ENCODE peak calls at places on chromosome 2, in five cellular contexts. One of them, this sample, is unnamed.

GRCh38 chr2:177147834-177148233 is 64.8 kb upstream of the HNRNPA3 start:
- DNase-seq in cardiac muscle cell: no peak
- DNase-seq in epithelial cell of prostate: no peak
- DNase-seq in PC-9: no peak
- DNase-seq in brain microvascular endothelial cell: no peak
- DNase-seq in this sample: no peak

GRCh38 chr2:163735692-163736432 is at the start of gene FIGN:
- DNase-seq in cardiac muscle cell: peak
- DNase-seq in epithelial cell of prostate: no peak
- DNase-seq in PC-9: peak
- DNase-seq in brain microvascular endothelial cell: peak
- DNase-seq in this sample: peak

GRCh38 chr2:26672818-26673393 is 19.6 kb upstream of the KCNK3 start:
- DNase-seq in cardiac muscle cell: no peak
- DNase-seq in epithelial cell of prostate: no peak
- DNase-seq in PC-9: no peak
- DNase-seq in brain microvascular endothelial cell: no peak
- DNase-seq in this sample: no peak

GRCh38 chr2:148842050-148842449 is 33.0 kb upstream of the KIF5C start:
- DNase-seq in cardiac muscle cell: no peak
- DNase-seq in epithelial cell of prostate: no peak
- DNase-seq in PC-9: no peak
- DNase-seq in brain microvascular endothelial cell: no peak
- DNase-seq in this sample: no peak

GRCh38 chr2:215796160-215796559 is 217.2 kb downstream of the MREG start:
- DNase-seq in cardiac muscle cell: peak
- DNase-seq in epithelial cell of prostate: no peak
- DNase-seq in PC-9: peak
- DNase-seq in brain microvascular endothelial cell: peak
- DNase-seq in this sample: no peak

GRCh38 chr2:44934962-44935853 is 6.3 kb upstream of the SIX3 start:
- DNase-seq in cardiac muscle cell: no peak
- DNase-seq in epithelial cell of prostate: no peak
- DNase-seq in PC-9: no peak
- DNase-seq in brain microvascular endothelial cell: no peak
- DNase-seq in this sample: no peak

GRCh38 chr2:133755515-133756311 is 187.4 kb upstream of the NCKAP5 start:
- DNase-seq in cardiac muscle cell: peak
- DNase-seq in epithelial cell of prostate: no peak
- DNase-seq in PC-9: no peak
- DNase-seq in brain microvascular endothelial cell: peak
- DNase-seq in this sample: no peak

GRCh38 chr2:185463481-185463880 is 275.1 kb upstream of the FSIP2 start:
- DNase-seq in cardiac muscle cell: no peak
- DNase-seq in epithelial cell of prostate: no peak
- DNase-seq in PC-9: no peak
- DNase-seq in brain microvascular endothelial cell: no peak
- DNase-seq in this sample: no peak

GRCh38 chr2:181848356-181848876 is 43.1 kb upstream of the ITPRID2 start:
- DNase-seq in cardiac muscle cell: no peak
- DNase-seq in epithelial cell of prostate: no peak
- DNase-seq in PC-9: no peak
- DNase-seq in brain microvascular endothelial cell: no peak
- DNase-seq in this sample: no peak

GRCh38 chr2:127569274-127570065 is 34.0 kb downstream of the MYO7B start:
- DNase-seq in cardiac muscle cell: peak
- DNase-seq in epithelial cell of prostate: peak
- DNase-seq in PC-9: no peak
- DNase-seq in brain microvascular endothelial cell: peak
- DNase-seq in this sample: no peak

GRCh38 chr2:215105607-215106354 is 32.6 kb downstream of the ABCA12 start:
- DNase-seq in cardiac muscle cell: peak
- DNase-seq in epithelial cell of prostate: peak
- DNase-seq in PC-9: peak
- DNase-seq in brain microvascular endothelial cell: no peak
- DNase-seq in this sample: no peak

GRCh38 chr2:810397-810796 is 133.2 kb upstream of the TMEM18 start:
- DNase-seq in cardiac muscle cell: no peak
- DNase-seq in epithelial cell of prostate: no peak
- DNase-seq in PC-9: no peak
- DNase-seq in brain microvascular endothelial cell: no peak
- DNase-seq in this sample: no peak

GRCh38 chr2:219571311-219572236 is at the start of gene OBSL1:
- DNase-seq in cardiac muscle cell: peak
- DNase-seq in epithelial cell of prostate: peak
- DNase-seq in PC-9: peak
- DNase-seq in brain microvascular endothelial cell: peak
- DNase-seq in this sample: peak

GRCh38 chr2:219570924-219571310 is 422 bp downstream of the OBSL1 start:
- DNase-seq in cardiac muscle cell: peak
- DNase-seq in epithelial cell of prostate: no peak
- DNase-seq in PC-9: no peak
- DNase-seq in brain microvascular endothelial cell: no peak
- DNase-seq in this sample: no peak

GRCh38 chr2:219573166-219573565 is 1.1 kb downstream of the INHA start:
- DNase-seq in cardiac muscle cell: no peak
- DNase-seq in epithelial cell of prostate: no peak
- DNase-seq in PC-9: no peak
- DNase-seq in brain microvascular endothelial cell: no peak
- DNase-seq in this sample: no peak

GRCh38 chr2:219570194-219570923 is 980 bp downstream of the OBSL1 start:
- DNase-seq in cardiac muscle cell: peak
- DNase-seq in epithelial cell of prostate: no peak
- DNase-seq in PC-9: peak
- DNase-seq in brain microvascular endothelial cell: no peak
- DNase-seq in this sample: no peak

GRCh38 chr2:219572237-219573001 is at the start of gene INHA:
- DNase-seq in cardiac muscle cell: no peak
- DNase-seq in epithelial cell of prostate: no peak
- DNase-seq in PC-9: no peak
- DNase-seq in brain microvascular endothelial cell: no peak
- DNase-seq in this sample: no peak
- H3K27ac ChIP-seq in cardiac muscle cell: peak
- H3K27ac ChIP-seq in epithelial cell of prostate: peak
- H3K27ac ChIP-seq in PC-9: peak
- H3K27ac ChIP-seq in brain microvascular endothelial cell: no peak
- H3K27ac ChIP-seq in this sample: no peak

GRCh38 chr2:233849607-233850271 is 4.6 kb downstream of the HJURP start:
- DNase-seq in cardiac muscle cell: no peak
- DNase-seq in epithelial cell of prostate: no peak
- DNase-seq in PC-9: no peak
- DNase-seq in brain microvascular endothelial cell: no peak
- DNase-seq in this sample: no peak
- H3K27ac ChIP-seq in cardiac muscle cell: peak
- H3K27ac ChIP-seq in epithelial cell of prostate: no peak
- H3K27ac ChIP-seq in PC-9: no peak
- H3K27ac ChIP-seq in brain microvascular endothelial cell: no peak
- H3K27ac ChIP-seq in this sample: no peak

DNA sequence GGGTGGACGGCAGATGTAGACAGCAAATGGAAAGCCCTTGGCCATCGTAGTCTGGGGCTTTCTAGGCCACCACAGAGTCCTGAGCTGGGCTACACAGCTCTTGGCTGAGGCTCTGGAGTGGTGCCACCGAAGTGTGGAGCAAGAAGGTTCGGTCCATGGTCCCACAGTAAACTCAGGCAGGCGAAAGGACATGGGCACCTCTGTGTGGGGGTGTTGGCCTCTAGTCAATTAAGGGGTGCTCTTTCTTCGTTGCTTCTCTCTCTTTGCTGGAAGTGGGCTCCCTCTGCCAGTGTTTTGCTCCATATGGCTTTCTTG is 34.7 kb upstream of the MRPL33 start:
- DNase-seq in cardiac muscle cell: no peak
- DNase-seq in epithelial cell of prostate: no peak
- DNase-seq in PC-9: no peak
- DNase-seq in brain microvascular endothelial cell: no peak
- DNase-seq in this sample: no peak
- H3K27ac ChIP-seq in cardiac muscle cell: no peak
- H3K27ac ChIP-seq in epithelial cell of prostate: peak
- H3K27ac ChIP-seq in PC-9: peak
- H3K27ac ChIP-seq in brain microvascular endothelial cell: no peak
- H3K27ac ChIP-seq in this sample: no peak

GRCh38 chr2:30341500-30342267 is 105.4 kb upstream of the LCLAT1 start:
- DNase-seq in cardiac muscle cell: no peak
- DNase-seq in epithelial cell of prostate: no peak
- DNase-seq in PC-9: no peak
- DNase-seq in brain microvascular endothelial cell: no peak
- DNase-seq in this sample: no peak

GRCh38 chr2:30336978-30337841 is 105.9 kb downstream of the LBH start:
- DNase-seq in cardiac muscle cell: no peak
- DNase-seq in epithelial cell of prostate: no peak
- DNase-seq in PC-9: no peak
- DNase-seq in brain microvascular endothelial cell: no peak
- DNase-seq in this sample: no peak

GRCh38 chr2:30338475-30338874 is 107.1 kb downstream of the LBH start:
- DNase-seq in cardiac muscle cell: no peak
- DNase-seq in epithelial cell of prostate: no peak
- DNase-seq in PC-9: no peak
- DNase-seq in brain microvascular endothelial cell: no peak
- DNase-seq in this sample: no peak

GRCh38 chr2:30335981-30336538 is 104.7 kb downstream of the LBH start:
- DNase-seq in cardiac muscle cell: no peak
- DNase-seq in epithelial cell of prostate: no peak
- DNase-seq in PC-9: no peak
- DNase-seq in brain microvascular endothelial cell: no peak
- DNase-seq in this sample: no peak

GRCh38 chr2:30339071-30339470 is 107.7 kb downstream of the LBH start:
- DNase-seq in cardiac muscle cell: no peak
- DNase-seq in epithelial cell of prostate: no peak
- DNase-seq in PC-9: no peak
- DNase-seq in brain microvascular endothelial cell: no peak
- DNase-seq in this sample: no peak
- H3K27ac ChIP-seq in cardiac muscle cell: no peak
- H3K27ac ChIP-seq in epithelial cell of prostate: no peak
- H3K27ac ChIP-seq in PC-9: no peak
- H3K27ac ChIP-seq in brain microvascular endothelial cell: no peak
- H3K27ac ChIP-seq in this sample: no peak

DNA sequence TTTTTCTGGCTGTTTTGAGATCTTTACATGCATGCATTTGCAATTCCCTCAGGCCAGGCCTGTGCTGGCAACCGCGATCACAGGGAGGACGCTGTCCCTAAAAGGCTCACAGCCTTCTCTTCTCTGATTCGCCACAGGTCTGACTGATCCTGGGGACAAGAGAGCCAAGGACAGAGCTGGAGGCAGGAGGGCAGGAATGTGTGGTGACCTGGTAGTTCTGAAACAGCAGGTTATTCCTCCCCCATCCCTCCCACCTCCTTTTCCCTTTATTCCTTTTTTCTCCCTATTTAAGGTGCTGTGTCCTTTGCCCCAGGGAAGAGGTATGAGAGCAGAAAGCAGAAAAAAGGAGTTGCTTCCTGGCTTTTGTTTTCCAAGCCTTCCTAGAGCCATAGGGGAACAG is 21.9 kb downstream of the TMEM177 start:
- DNase-seq in cardiac muscle cell: no peak
- DNase-seq in epithelial cell of prostate: no peak
- DNase-seq in PC-9: no peak
- DNase-seq in brain microvascular endothelial cell: no peak
- DNase-seq in this sample: no peak
- H3K27ac ChIP-seq in cardiac muscle cell: no peak
- H3K27ac ChIP-seq in epithelial cell of prostate: no peak
- H3K27ac ChIP-seq in PC-9: no peak
- H3K27ac ChIP-seq in brain microvascular endothelial cell: no peak
- H3K27ac ChIP-seq in this sample: no peak

DNA sequence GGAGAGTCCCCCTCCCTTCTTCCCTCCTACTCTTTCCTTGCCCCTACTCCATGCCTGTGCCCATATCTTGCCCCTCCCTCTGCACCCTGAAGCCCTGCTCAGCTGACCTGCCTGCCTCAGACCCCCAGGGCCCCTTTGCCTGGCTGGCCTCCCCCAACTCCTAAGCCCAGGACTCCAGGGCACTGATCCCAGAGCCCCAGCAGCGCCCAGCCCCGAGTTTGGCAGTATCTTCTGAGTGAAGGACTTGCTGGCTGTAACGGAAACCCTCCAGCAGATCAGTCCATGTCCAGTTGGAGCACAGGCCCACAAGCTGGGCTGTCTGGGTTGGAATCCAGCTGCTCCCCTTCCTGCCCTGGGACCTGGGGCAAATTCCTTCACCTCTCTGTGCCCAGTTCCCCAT is 46.0 kb downstream of the MCFD2 start:
- DNase-seq in cardiac muscle cell: no peak
- DNase-seq in epithelial cell of prostate: no peak
- DNase-seq in PC-9: no peak
- DNase-seq in brain microvascular endothelial cell: no peak
- DNase-seq in this sample: no peak
- H3K27ac ChIP-seq in cardiac muscle cell: no peak
- H3K27ac ChIP-seq in epithelial cell of prostate: no peak
- H3K27ac ChIP-seq in PC-9: no peak
- H3K27ac ChIP-seq in brain microvascular endothelial cell: no peak
- H3K27ac ChIP-seq in this sample: no peak